ENCODE peak calls at places on chromosomes 3 and 15, in seven cellular contexts. One of them, this sample, is unnamed.

GRCh38 chr3:170555329-170555728 is 30.5 kb downstream of the SLC7A14 start:
- DNase-seq in PC-9: no peak
- DNase-seq in heart left ventricle: no peak
- DNase-seq in H1: no peak
- DNase-seq in heart right ventricle: no peak
- DNase-seq in lower lobe of right lung: no peak
- DNase-seq in esophagus squamous epithelium: no peak
- DNase-seq in this sample: no peak

GRCh38 chr3:188756241-188756640 is 415.5 kb upstream of the TPRG1 start:
- DNase-seq in PC-9: no peak
- DNase-seq in heart left ventricle: no peak
- DNase-seq in H1: no peak
- DNase-seq in heart right ventricle: no peak
- DNase-seq in lower lobe of right lung: no peak
- DNase-seq in esophagus squamous epithelium: no peak
- DNase-seq in this sample: no peak

GRCh38 chr3:27657871-27658270 is 64.3 kb downstream of the EOMES start:
- DNase-seq in PC-9: no peak
- DNase-seq in heart left ventricle: no peak
- DNase-seq in H1: no peak
- DNase-seq in heart right ventricle: no peak
- DNase-seq in lower lobe of right lung: no peak
- DNase-seq in esophagus squamous epithelium: no peak
- DNase-seq in this sample: no peak

GRCh38 chr15:39115379-39116057 is 465.4 kb upstream of the THBS1 start:
- DNase-seq in PC-9: no peak
- DNase-seq in heart left ventricle: no peak
- DNase-seq in H1: no peak
- DNase-seq in heart right ventricle: no peak
- DNase-seq in lower lobe of right lung: no peak
- DNase-seq in esophagus squamous epithelium: no peak
- DNase-seq in this sample: no peak

GRCh38 chr3:49469037-49469875 is 811 bp upstream of the DAG1 start:
- DNase-seq in PC-9: peak; percentile 83
- DNase-seq in heart left ventricle: peak; percentile 88
- DNase-seq in H1: peak; percentile 65
- DNase-seq in heart right ventricle: peak; percentile 89
- DNase-seq in lower lobe of right lung: peak; percentile 82
- DNase-seq in esophagus squamous epithelium: no peak
- DNase-seq in this sample: peak; percentile 80

GRCh38 chr3:184712248-184712559 is 340 bp upstream of the MAGEF1 start:
- DNase-seq in PC-9: no peak
- DNase-seq in heart left ventricle: no peak
- DNase-seq in H1: no peak
- DNase-seq in heart right ventricle: no peak
- DNase-seq in lower lobe of right lung: no peak
- DNase-seq in esophagus squamous epithelium: no peak
- DNase-seq in this sample: no peak

GRCh38 chr15:69462030-69462492 is 9.4 kb downstream of the RPLP1 start:
- DNase-seq in PC-9: no peak
- DNase-seq in heart left ventricle: peak; percentile 43
- DNase-seq in H1: no peak
- DNase-seq in heart right ventricle: peak; percentile 33
- DNase-seq in lower lobe of right lung: peak; percentile 76
- DNase-seq in esophagus squamous epithelium: no peak
- DNase-seq in this sample: peak; percentile 73

GRCh38 chr3:140219923-140220452 is 285.0 kb downstream of the CLSTN2 start:
- DNase-seq in PC-9: no peak
- DNase-seq in heart left ventricle: no peak
- DNase-seq in H1: no peak
- DNase-seq in heart right ventricle: no peak
- DNase-seq in lower lobe of right lung: no peak
- DNase-seq in esophagus squamous epithelium: no peak
- DNase-seq in this sample: no peak

GRCh38 chr3:129688310-129688895 is 81.9 kb upstream of the PLXND1 start:
- DNase-seq in PC-9: no peak
- DNase-seq in heart left ventricle: peak; percentile 61
- DNase-seq in H1: peak; percentile 19
- DNase-seq in heart right ventricle: peak; percentile 59
- DNase-seq in lower lobe of right lung: peak; percentile 61
- DNase-seq in esophagus squamous epithelium: no peak
- DNase-seq in this sample: peak; percentile 88

GRCh38 chr15:28984421-28985375 is 98.9 kb downstream of the APBA2 start:
- DNase-seq in PC-9: no peak
- DNase-seq in heart left ventricle: no peak
- DNase-seq in H1: no peak
- DNase-seq in heart right ventricle: no peak
- DNase-seq in lower lobe of right lung: no peak
- DNase-seq in esophagus squamous epithelium: no peak
- DNase-seq in this sample: no peak

GRCh38 chr15:71945012-71945411 is 134.7 kb downstream of the NR2E3 start:
- DNase-seq in PC-9: no peak
- DNase-seq in heart left ventricle: no peak
- DNase-seq in H1: no peak
- DNase-seq in heart right ventricle: no peak
- DNase-seq in lower lobe of right lung: no peak
- DNase-seq in esophagus squamous epithelium: no peak
- DNase-seq in this sample: no peak

GRCh38 chr3:99114565-99115291 is 213.2 kb upstream of the DCBLD2 start:
- DNase-seq in PC-9: peak; percentile 19
- DNase-seq in heart left ventricle: no peak
- DNase-seq in H1: peak; percentile 41
- DNase-seq in heart right ventricle: no peak
- DNase-seq in lower lobe of right lung: no peak
- DNase-seq in esophagus squamous epithelium: no peak
- DNase-seq in this sample: no peak

GRCh38 chr3:118505784-118506183 is 528.9 kb downstream of the IGSF11 start:
- DNase-seq in PC-9: no peak
- DNase-seq in heart left ventricle: no peak
- DNase-seq in H1: no peak
- DNase-seq in heart right ventricle: no peak
- DNase-seq in lower lobe of right lung: no peak
- DNase-seq in esophagus squamous epithelium: no peak
- DNase-seq in this sample: no peak

GRCh38 chr3:43644443-43644842 is 22.6 kb upstream of the ANO10 start:
- DNase-seq in PC-9: peak; percentile 21
- DNase-seq in heart left ventricle: no peak
- DNase-seq in H1: no peak
- DNase-seq in heart right ventricle: no peak
- DNase-seq in lower lobe of right lung: no peak
- DNase-seq in esophagus squamous epithelium: no peak
- DNase-seq in this sample: no peak

GRCh38 chr15:28957606-28958498 is 72.1 kb downstream of the APBA2 start:
- DNase-seq in PC-9: no peak
- DNase-seq in heart left ventricle: no peak
- DNase-seq in H1: no peak
- DNase-seq in heart right ventricle: no peak
- DNase-seq in lower lobe of right lung: no peak
- DNase-seq in esophagus squamous epithelium: no peak
- DNase-seq in this sample: no peak

GRCh38 chr15:101505610-101506337 is 16.3 kb upstream of the PCSK6 start:
- DNase-seq in PC-9: no peak
- DNase-seq in heart left ventricle: no peak
- DNase-seq in H1: no peak
- DNase-seq in heart right ventricle: no peak
- DNase-seq in lower lobe of right lung: no peak
- DNase-seq in esophagus squamous epithelium: no peak
- DNase-seq in this sample: no peak

GRCh38 chr3:116994473-116994872 is 284.9 kb downstream of the TUSC7 start:
- DNase-seq in PC-9: no peak
- DNase-seq in heart left ventricle: no peak
- DNase-seq in H1: no peak
- DNase-seq in heart right ventricle: no peak
- DNase-seq in lower lobe of right lung: no peak
- DNase-seq in esophagus squamous epithelium: no peak
- DNase-seq in this sample: no peak

GRCh38 chr3:50664959-50665602 is 9.6 kb upstream of the DOCK3 start:
- DNase-seq in PC-9: no peak
- DNase-seq in heart left ventricle: peak; percentile 9
- DNase-seq in H1: no peak
- DNase-seq in heart right ventricle: no peak
- DNase-seq in lower lobe of right lung: no peak
- DNase-seq in esophagus squamous epithelium: no peak
- DNase-seq in this sample: no peak

GRCh38 chr3:115503386-115503785 is 119.9 kb upstream of the GAP43 start:
- DNase-seq in PC-9: no peak
- DNase-seq in heart left ventricle: no peak
- DNase-seq in H1: no peak
- DNase-seq in heart right ventricle: no peak
- DNase-seq in lower lobe of right lung: no peak
- DNase-seq in esophagus squamous epithelium: no peak
- DNase-seq in this sample: no peak

GRCh38 chr3:45546636-45547201 is 47.8 kb upstream of the LIMD1 start:
- DNase-seq in PC-9: no peak
- DNase-seq in heart left ventricle: no peak
- DNase-seq in H1: peak; percentile 13
- DNase-seq in heart right ventricle: no peak
- DNase-seq in lower lobe of right lung: no peak
- DNase-seq in esophagus squamous epithelium: no peak
- DNase-seq in this sample: no peak

GRCh38 chr15:58355352-58355964 is 76.3 kb upstream of the LIPC start:
- DNase-seq in PC-9: no peak
- DNase-seq in heart left ventricle: no peak
- DNase-seq in H1: no peak
- DNase-seq in heart right ventricle: no peak
- DNase-seq in lower lobe of right lung: no peak
- DNase-seq in esophagus squamous epithelium: no peak
- DNase-seq in this sample: no peak

GRCh38 chr3:71859128-71859519 is 74.2 kb upstream of the PROK2 start:
- DNase-seq in PC-9: no peak
- DNase-seq in heart left ventricle: no peak
- DNase-seq in H1: no peak
- DNase-seq in heart right ventricle: no peak
- DNase-seq in lower lobe of right lung: no peak
- DNase-seq in esophagus squamous epithelium: no peak
- DNase-seq in this sample: no peak

GRCh38 chr3:40243056-40243455 is 66.5 kb upstream of the EIF1B start:
- DNase-seq in PC-9: no peak
- DNase-seq in heart left ventricle: no peak
- DNase-seq in H1: no peak
- DNase-seq in heart right ventricle: no peak
- DNase-seq in lower lobe of right lung: no peak
- DNase-seq in esophagus squamous epithelium: no peak
- DNase-seq in this sample: no peak

GRCh38 chr3:122219242-122219872 is 35.9 kb downstream of the CASR start:
- DNase-seq in PC-9: no peak
- DNase-seq in heart left ventricle: no peak
- DNase-seq in H1: no peak
- DNase-seq in heart right ventricle: no peak
- DNase-seq in lower lobe of right lung: no peak
- DNase-seq in esophagus squamous epithelium: no peak
- DNase-seq in this sample: no peak

GRCh38 chr15:67064607-67065530 is 533 bp upstream of the SMAD3 start:
- DNase-seq in PC-9: no peak
- DNase-seq in heart left ventricle: no peak
- DNase-seq in H1: no peak
- DNase-seq in heart right ventricle: no peak
- DNase-seq in lower lobe of right lung: peak; percentile 79
- DNase-seq in esophagus squamous epithelium: no peak
- DNase-seq in this sample: no peak
- TF ChIP-seq CTCF in PC-9: no peak
- TF ChIP-seq CTCF in heart left ventricle: peak; percentile 17
- TF ChIP-seq CTCF in H1: no peak
- TF ChIP-seq CTCF in heart right ventricle: no peak
- TF ChIP-seq CTCF in lower lobe of right lung: no peak
- TF ChIP-seq CTCF in esophagus squamous epithelium: no peak
- TF ChIP-seq CTCF in this sample: no peak

GRCh38 chr3:33058780-33059179 is 38.2 kb downstream of the GLB1 start:
- DNase-seq in PC-9: no peak
- DNase-seq in heart left ventricle: no peak
- DNase-seq in H1: no peak
- DNase-seq in heart right ventricle: no peak
- DNase-seq in lower lobe of right lung: no peak
- DNase-seq in esophagus squamous epithelium: no peak
- DNase-seq in this sample: no peak
- H3K4me1 ChIP-seq in PC-9: no peaks in the 10 kb centered on the region
- H3K4me1 ChIP-seq in heart left ventricle: no peaks in the 10 kb centered on the region
- H3K4me1 ChIP-seq in H1: no peaks in the 10 kb centered on the region
- H3K4me1 ChIP-seq in heart right ventricle: no peaks in the 10 kb centered on the region
- H3K4me1 ChIP-seq in lower lobe of right lung: peaks cover 23% of the 10 kb centered on the region
- H3K4me1 ChIP-seq in esophagus squamous epithelium: no peaks in the 10 kb centered on the region
- H3K4me1 ChIP-seq in this sample: no peaks in the 10 kb centered on the region

DNA sequence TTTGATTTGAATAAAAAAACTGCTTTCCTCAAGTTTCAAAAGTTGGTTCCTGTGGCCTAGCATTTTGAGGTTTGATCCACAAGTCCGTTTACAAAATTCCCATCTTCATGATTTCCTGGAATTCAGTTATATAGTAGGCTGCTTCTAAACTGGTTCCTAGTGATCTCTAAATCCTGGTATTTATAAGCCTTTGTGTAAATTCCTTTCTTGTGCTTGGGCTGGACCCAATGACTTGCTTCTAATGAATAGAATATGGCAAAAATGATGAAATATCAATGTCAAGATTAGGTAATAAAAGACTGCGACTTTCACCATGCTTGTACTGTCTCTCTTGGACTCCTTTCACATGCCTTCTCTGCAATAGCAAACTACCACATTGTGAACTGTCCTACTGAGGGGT is 303.7 kb upstream of the TBC1D5 start:
- DNase-seq in PC-9: no peak
- DNase-seq in heart left ventricle: no peak
- DNase-seq in H1: no peak
- DNase-seq in heart right ventricle: no peak
- DNase-seq in lower lobe of right lung: no peak
- DNase-seq in esophagus squamous epithelium: no peak
- DNase-seq in this sample: no peak
- TF ChIP-seq CTCF in PC-9: no peak
- TF ChIP-seq CTCF in heart left ventricle: no peak
- TF ChIP-seq CTCF in H1: no peak
- TF ChIP-seq CTCF in heart right ventricle: no peak
- TF ChIP-seq CTCF in lower lobe of right lung: no peak
- TF ChIP-seq CTCF in esophagus squamous epithelium: no peak
- TF ChIP-seq CTCF in this sample: no peak

GRCh38 chr3:31542246-31542645 is 9.5 kb downstream of the STT3B start:
- DNase-seq in PC-9: no peak
- DNase-seq in heart left ventricle: no peak
- DNase-seq in H1: no peak
- DNase-seq in heart right ventricle: no peak
- DNase-seq in lower lobe of right lung: no peak
- DNase-seq in esophagus squamous epithelium: no peak
- DNase-seq in this sample: no peak
- H3K4me1 ChIP-seq in PC-9: no peaks in the 10 kb centered on the region
- H3K4me1 ChIP-seq in heart left ventricle: peaks cover 8% of the 10 kb centered on the region
- H3K4me1 ChIP-seq in H1: no peaks in the 10 kb centered on the region
- H3K4me1 ChIP-seq in heart right ventricle: peaks cover 3% of the 10 kb centered on the region
- H3K4me1 ChIP-seq in lower lobe of right lung: peaks cover 76% of the 10 kb centered on the region
- H3K4me1 ChIP-seq in esophagus squamous epithelium: peaks cover 14% of the 10 kb centered on the region
- H3K4me1 ChIP-seq in this sample: peaks cover 3% of the 10 kb centered on the region

DNA sequence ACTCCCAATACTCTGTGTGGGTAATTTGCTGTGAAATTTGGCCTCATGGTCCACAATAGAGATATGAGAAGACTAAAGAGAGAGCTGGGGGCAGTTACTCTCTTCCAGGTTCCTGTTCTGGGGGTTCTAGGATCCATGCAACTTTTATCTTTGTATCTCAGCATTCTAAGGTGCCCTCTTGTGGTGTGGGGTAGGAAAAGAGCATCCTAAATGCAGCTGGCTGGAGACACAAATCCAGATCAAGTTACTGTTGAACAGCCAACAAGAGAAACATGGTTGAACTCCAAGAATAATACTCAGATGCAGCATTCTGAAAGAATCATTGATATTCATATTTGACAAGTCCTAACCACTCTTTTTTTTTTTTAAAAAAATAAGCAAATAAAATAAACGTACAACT is 238.2 kb downstream of the GREM1 start:
- DNase-seq in PC-9: peak; percentile 1
- DNase-seq in heart left ventricle: no peak
- DNase-seq in H1: no peak
- DNase-seq in heart right ventricle: no peak
- DNase-seq in lower lobe of right lung: no peak
- DNase-seq in esophagus squamous epithelium: no peak
- DNase-seq in this sample: no peak
- TF ChIP-seq CTCF in PC-9: peak; percentile 52
- TF ChIP-seq CTCF in heart left ventricle: peak; percentile 44
- TF ChIP-seq CTCF in H1: peak; percentile 65
- TF ChIP-seq CTCF in heart right ventricle: peak; percentile 31
- TF ChIP-seq CTCF in lower lobe of right lung: peak; percentile 18
- TF ChIP-seq CTCF in esophagus squamous epithelium: peak; percentile 40
- TF ChIP-seq CTCF in this sample: no peak

This sample was measured in ovary.